ENCODE peak calls at places on chromosomes 11 and 22, in seven cellular contexts. One of them, this sample, is unnamed.

GRCh38 chr22:26615149-26615548 is 2.7 kb downstream of the CRYBB1 start:
- DNase-seq in COR-L47: no peak
- DNase-seq in GM13976: peak; percentile 63
- DNase-seq in HFFc6: no peak
- DNase-seq in dorsolateral prefrontal cortex: no peak
- DNase-seq in omental fat pad: no peak
- DNase-seq in HT1080: no peak
- DNase-seq in this sample: no peak

GRCh38 chr22:26554956-26555355 is 35.0 kb downstream of the TPST2 start:
- DNase-seq in COR-L47: no peak
- DNase-seq in dorsolateral prefrontal cortex: no peak
- DNase-seq in omental fat pad: no peak
- DNase-seq in GM13976: no peak
- DNase-seq in HFFc6: no peak
- DNase-seq in HT1080: no peak
- DNase-seq in this sample: no peak

GRCh38 chr22:36016656-36017055 is 12.0 kb downstream of the RBFOX2 start:
- DNase-seq in HT1080: no peak
- DNase-seq in COR-L47: no peak
- DNase-seq in HFFc6: no peak
- DNase-seq in GM13976: no peak
- DNase-seq in omental fat pad: no peak
- DNase-seq in dorsolateral prefrontal cortex: no peak
- DNase-seq in this sample: no peak

GRCh38 chr11:32526715-32527114 is 56.9 kb upstream of the EIF3M start:
- DNase-seq in HFFc6: no peak
- DNase-seq in COR-L47: no peak
- DNase-seq in dorsolateral prefrontal cortex: no peak
- DNase-seq in omental fat pad: no peak
- DNase-seq in GM13976: no peak
- DNase-seq in HT1080: no peak
- DNase-seq in this sample: no peak

GRCh38 chr11:4093519-4094347 is 866 bp upstream of the RRM1 start:
- DNase-seq in COR-L47: no peak
- DNase-seq in omental fat pad: no peak
- DNase-seq in GM13976: no peak
- DNase-seq in dorsolateral prefrontal cortex: no peak
- DNase-seq in HFFc6: no peak
- DNase-seq in HT1080: no peak
- DNase-seq in this sample: no peak

GRCh38 chr11:119369035-119369925 is 12.2 kb downstream of the USP2 start:
- DNase-seq in COR-L47: no peak
- DNase-seq in GM13976: no peak
- DNase-seq in dorsolateral prefrontal cortex: no peak
- DNase-seq in HT1080: no peak
- DNase-seq in HFFc6: no peak
- DNase-seq in omental fat pad: no peak
- DNase-seq in this sample: no peak

GRCh38 chr11:64334764-64335741 is 5.0 kb upstream of the CCDC88B start:
- DNase-seq in GM13976: peak; percentile 89
- DNase-seq in HT1080: peak; percentile 98
- DNase-seq in HFFc6: peak; percentile 94
- DNase-seq in dorsolateral prefrontal cortex: no peak
- DNase-seq in COR-L47: peak; percentile 29
- DNase-seq in omental fat pad: no peak
- DNase-seq in this sample: no peak

GRCh38 chr11:46112961-46113617 is 8.2 kb downstream of the PHF21A start:
- DNase-seq in HFFc6: peak; percentile 46
- DNase-seq in GM13976: no peak
- DNase-seq in omental fat pad: no peak
- DNase-seq in COR-L47: peak; percentile 19
- DNase-seq in dorsolateral prefrontal cortex: no peak
- DNase-seq in HT1080: peak; percentile 54
- DNase-seq in this sample: no peak

GRCh38 chr11:35276396-35276795 is 137.4 kb downstream of the CD44 start:
- DNase-seq in omental fat pad: no peak
- DNase-seq in dorsolateral prefrontal cortex: no peak
- DNase-seq in GM13976: no peak
- DNase-seq in COR-L47: no peak
- DNase-seq in HT1080: peak; percentile 57
- DNase-seq in HFFc6: no peak
- DNase-seq in this sample: no peak

GRCh38 chr11:126646701-126647209 is 291.3 kb downstream of the ST3GAL4 start:
- DNase-seq in COR-L47: no peak
- DNase-seq in dorsolateral prefrontal cortex: no peak
- DNase-seq in GM13976: no peak
- DNase-seq in HFFc6: peak; percentile 75
- DNase-seq in HT1080: peak; percentile 44
- DNase-seq in omental fat pad: no peak
- DNase-seq in this sample: no peak

GRCh38 chr22:46937939-46938338 is 175.5 kb downstream of the TBC1D22A start:
- DNase-seq in COR-L47: no peak
- DNase-seq in omental fat pad: no peak
- DNase-seq in HT1080: no peak
- DNase-seq in dorsolateral prefrontal cortex: no peak
- DNase-seq in GM13976: no peak
- DNase-seq in HFFc6: no peak
- DNase-seq in this sample: no peak

GRCh38 chr22:46068908-46069481 is 81.3 kb upstream of the PPARA start:
- DNase-seq in omental fat pad: no peak
- DNase-seq in HFFc6: peak; percentile 78
- DNase-seq in dorsolateral prefrontal cortex: peak; percentile 44
- DNase-seq in COR-L47: no peak
- DNase-seq in HT1080: peak; percentile 94
- DNase-seq in GM13976: no peak
- DNase-seq in this sample: no peak

GRCh38 chr11:2886936-2887335 is 1.4 kb upstream of the CDKN1C start:
- DNase-seq in dorsolateral prefrontal cortex: no peak
- DNase-seq in HT1080: no peak
- DNase-seq in HFFc6: no peak
- DNase-seq in COR-L47: no peak
- DNase-seq in omental fat pad: no peak
- DNase-seq in GM13976: no peak
- DNase-seq in this sample: no peak

GRCh38 chr11:27087425-27087824 is 46.8 kb downstream of the BBOX1 start:
- DNase-seq in COR-L47: no peak
- DNase-seq in omental fat pad: no peak
- DNase-seq in HT1080: no peak
- DNase-seq in GM13976: no peak
- DNase-seq in HFFc6: peak; percentile 31
- DNase-seq in dorsolateral prefrontal cortex: no peak
- DNase-seq in this sample: no peak

GRCh38 chr11:1226981-1227550 is 4.2 kb downstream of the MUC5B start:
- DNase-seq in omental fat pad: no peak
- DNase-seq in HFFc6: no peak
- DNase-seq in GM13976: no peak
- DNase-seq in COR-L47: no peak
- DNase-seq in HT1080: no peak
- DNase-seq in dorsolateral prefrontal cortex: peak; percentile 38
- DNase-seq in this sample: no peak

GRCh38 chr11:58963551-58964075 is 24.3 kb downstream of the GLYATL1 start:
- DNase-seq in HFFc6: peak; percentile 58
- DNase-seq in omental fat pad: no peak
- DNase-seq in dorsolateral prefrontal cortex: no peak
- DNase-seq in COR-L47: no peak
- DNase-seq in GM13976: no peak
- DNase-seq in HT1080: peak; percentile 30
- DNase-seq in this sample: no peak

GRCh38 chr22:46860562-46860961 is 98.1 kb downstream of the TBC1D22A start:
- DNase-seq in COR-L47: no peak
- DNase-seq in HT1080: no peak
- DNase-seq in omental fat pad: no peak
- DNase-seq in HFFc6: no peak
- DNase-seq in GM13976: no peak
- DNase-seq in dorsolateral prefrontal cortex: no peak
- DNase-seq in this sample: no peak

GRCh38 chr11:6505577-6506240 is 8.6 kb downstream of the DNHD1 start:
- DNase-seq in HFFc6: peak; percentile 87
- DNase-seq in GM13976: peak; percentile 37
- DNase-seq in dorsolateral prefrontal cortex: no peak
- DNase-seq in omental fat pad: no peak
- DNase-seq in HT1080: peak; percentile 67
- DNase-seq in COR-L47: peak; percentile 51
- DNase-seq in this sample: no peak

GRCh38 chr11:61776561-61777075 is 15.8 kb downstream of the TMEM258 start:
- DNase-seq in GM13976: peak; percentile 93
- DNase-seq in COR-L47: peak; percentile 40
- DNase-seq in dorsolateral prefrontal cortex: no peak
- DNase-seq in HT1080: peak; percentile 62
- DNase-seq in HFFc6: peak; percentile 54
- DNase-seq in omental fat pad: no peak
- DNase-seq in this sample: peak; percentile 35

GRCh38 chr22:34161724-34162123 is 241.4 kb upstream of the LARGE1 start:
- DNase-seq in COR-L47: no peak
- DNase-seq in HT1080: no peak
- DNase-seq in omental fat pad: no peak
- DNase-seq in GM13976: no peak
- DNase-seq in dorsolateral prefrontal cortex: no peak
- DNase-seq in HFFc6: no peak
- DNase-seq in this sample: no peak

GRCh38 chr11:123228489-123229163 is 33.6 kb upstream of the CLMP start:
- DNase-seq in HT1080: no peak
- DNase-seq in HFFc6: no peak
- DNase-seq in omental fat pad: no peak
- DNase-seq in COR-L47: no peak
- DNase-seq in dorsolateral prefrontal cortex: no peak
- DNase-seq in GM13976: no peak
- DNase-seq in this sample: no peak

GRCh38 chr11:3927129-3927796 is 71.8 kb downstream of the STIM1 start:
- DNase-seq in dorsolateral prefrontal cortex: no peak
- DNase-seq in COR-L47: no peak
- DNase-seq in GM13976: no peak
- DNase-seq in HFFc6: no peak
- DNase-seq in HT1080: no peak
- DNase-seq in omental fat pad: no peak
- DNase-seq in this sample: no peak

GRCh38 chr11:32213223-32213622 is 122.3 kb downstream of the RCN1 start:
- DNase-seq in COR-L47: no peak
- DNase-seq in GM13976: no peak
- DNase-seq in HT1080: peak; percentile 95
- DNase-seq in HFFc6: peak; percentile 78
- DNase-seq in dorsolateral prefrontal cortex: no peak
- DNase-seq in omental fat pad: no peak
- DNase-seq in this sample: no peak

GRCh38 chr22:41772645-41773044 is 27.8 kb upstream of the CCDC134 start:
- DNase-seq in GM13976: no peak
- DNase-seq in HFFc6: no peak
- DNase-seq in dorsolateral prefrontal cortex: no peak
- DNase-seq in HT1080: peak; percentile 39
- DNase-seq in COR-L47: no peak
- DNase-seq in omental fat pad: no peak
- DNase-seq in this sample: no peak